ENCODE peak calls at places on chromosome 1, in seven cellular contexts. D is thyroid gland, E is A549, L is suprapubic skin, R is transverse colon, S is heart left ventricle, G is ovary. C is an unnamed sample.

GRCh38 chr1:198686069-198686728 is 47.4 kb downstream of the PTPRC start:
- DNase-seq in D (no peak), E (peak; percentile 30), L (no peak), R (no peak), S (no peak), G (no peak), C (no peak)

GRCh38 chr1:186662752-186663151 is 17.5 kb downstream of the PTGS2 start:
- DNase-seq in D (no peak), E (peak; percentile 42), L (no peak), R (no peak), S (no peak), G (no peak), C (no peak)

GRCh38 chr1:78237364-78237916 is 191.7 kb downstream of the GIPC2 start:
- DNase-seq in D (peak; percentile 48), E (peak; percentile 3), L (no peak), R (peak; percentile 71), S (no peak), G (no peak), C (no peak)

GRCh38 chr1:110472546-110472945 is 21.6 kb downstream of the PROK1 start:
- DNase-seq in D (no peak), E (no peak), L (no peak), R (no peak), S (no peak), G (no peak), C (no peak)

GRCh38 chr1:183218981-183219621 is 33.0 kb downstream of the LAMC2 start:
- DNase-seq in D (peak; percentile 87), E (no peak), L (no peak), R (peak; percentile 32), S (peak; percentile 45), G (peak; percentile 41), C (no peak)

GRCh38 chr1:97350662-97351061 is 570.2 kb downstream of the DPYD start:
- DNase-seq in D (no peak), E (no peak), L (no peak), R (no peak), S (no peak), G (no peak), C (no peak)

GRCh38 chr1:211814313-211814712 is 16.2 kb downstream of the LPGAT1 start:
- DNase-seq in D (no peak), E (no peak), L (no peak), R (no peak), S (no peak), G (no peak), C (no peak)

GRCh38 chr1:152622803-152623202 is at the start of gene LCE3A:
- DNase-seq in D (no peak), E (no peak), L (no peak), R (no peak), S (no peak), G (peak; percentile 43), C (no peak)

GRCh38 chr1:159229486-159229885 is 24.8 kb downstream of the ACKR1 start:
- DNase-seq in D (no peak), E (peak; percentile 7), L (no peak), R (no peak), S (no peak), G (no peak), C (no peak)

GRCh38 chr1:207002731-207003146 is 29.8 kb downstream of the C1orf116 start:
- DNase-seq in D (peak; percentile 95), E (no peak), L (no peak), R (no peak), S (no peak), G (no peak), C (no peak)

GRCh38 chr1:178632619-178633018 is 92.4 kb upstream of the RALGPS2 start:
- DNase-seq in D (no peak), E (no peak), L (no peak), R (no peak), S (no peak), G (no peak), C (no peak)

GRCh38 chr1:23699280-23700179 is 7.9 kb downstream of the RPL11 start:
- DNase-seq in D (no peak), E (no peak), L (no peak), R (no peak), S (no peak), G (no peak), C (no peak)

GRCh38 chr1:57115030-57115614 is 149.3 kb upstream of the C8B start:
- DNase-seq in D (no peak), E (no peak), L (no peak), R (no peak), S (no peak), G (no peak), C (no peak)

GRCh38 chr1:19974822-19975416 is 4.5 kb downstream of the PLA2G2A start:
- DNase-seq in D (peak; percentile 13), E (peak; percentile 67), L (no peak), R (peak; percentile 61), S (peak; percentile 58), G (peak; percentile 63), C (no peak)

GRCh38 chr1:232962761-232963357 is 12.4 kb downstream of the NTPCR start:
- DNase-seq in D (no peak), E (no peak), L (no peak), R (no peak), S (no peak), G (no peak), C (no peak)

GRCh38 chr1:99457381-99458165 is 188.3 kb upstream of the PALMD start:
- DNase-seq in D (no peak), E (peak; percentile 31), L (no peak), R (no peak), S (no peak), G (no peak), C (no peak)

GRCh38 chr1:25197982-25198681 is 34.2 kb downstream of the SYF2 start:
- DNase-seq in D (peak; percentile 20), E (no peak), L (no peak), R (peak; percentile 64), S (no peak), G (no peak), C (no peak)

GRCh38 chr1:55262822-55263221 is 47.7 kb upstream of the USP24 start:
- DNase-seq in D (no peak), E (no peak), L (no peak), R (no peak), S (no peak), G (no peak), C (no peak)

GRCh38 chr1:217136895-217137205 is 413.6 kb upstream of the ESRRG start:
- DNase-seq in D (no peak), E (no peak), L (no peak), R (no peak), S (no peak), G (no peak), C (no peak)
- H3K9me3 ChIP-seq in D (no peaks in the 10 kb centered on the region), E (no peaks in the 10 kb centered on the region), L (no peaks in the 10 kb centered on the region), R (no peaks in the 10 kb centered on the region), S (no peaks in the 10 kb centered on the region), G (no peaks in the 10 kb centered on the region), C (peaks cover 5% of the 10 kb centered on the region)

GRCh38 chr1:225890346-225891228 is 1.6 kb upstream of the LEFTY1 start:
- DNase-seq in D (no peak), E (no peak), L (no peak), R (peak; percentile 55), S (no peak), G (peak; percentile 36), C (no peak)

GRCh38 chr1:225888289-225888897 is 553 bp downstream of the LEFTY1 start:
- DNase-seq in D (no peak), E (no peak), L (no peak), R (no peak), S (no peak), G (no peak), C (no peak)

GRCh38 chr1:225887030-225887314 is 2.0 kb downstream of the LEFTY1 start:
- DNase-seq in D (no peak), E (no peak), L (no peak), R (no peak), S (no peak), G (no peak), C (no peak)

GRCh38 chr1:225889743-225890142 is 797 bp upstream of the LEFTY1 start:
- DNase-seq in D (no peak), E (no peak), L (no peak), R (no peak), S (no peak), G (no peak), C (no peak)

GRCh38 chr1:225888898-225889690 is at the start of gene LEFTY1:
- DNase-seq in D (no peak), E (no peak), L (no peak), R (peak; percentile 73), S (no peak), G (peak; percentile 74), C (no peak)
- H3K4me3 ChIP-seq in D (no peak within 1 kb of the TSS), E (no peak within 1 kb of the TSS), L (no peak within 1 kb of the TSS), R (no peak within 1 kb of the TSS), S (no peak within 1 kb of the TSS), G (no peak within 1 kb of the TSS), C (no peak within 1 kb of the TSS)

DNA sequence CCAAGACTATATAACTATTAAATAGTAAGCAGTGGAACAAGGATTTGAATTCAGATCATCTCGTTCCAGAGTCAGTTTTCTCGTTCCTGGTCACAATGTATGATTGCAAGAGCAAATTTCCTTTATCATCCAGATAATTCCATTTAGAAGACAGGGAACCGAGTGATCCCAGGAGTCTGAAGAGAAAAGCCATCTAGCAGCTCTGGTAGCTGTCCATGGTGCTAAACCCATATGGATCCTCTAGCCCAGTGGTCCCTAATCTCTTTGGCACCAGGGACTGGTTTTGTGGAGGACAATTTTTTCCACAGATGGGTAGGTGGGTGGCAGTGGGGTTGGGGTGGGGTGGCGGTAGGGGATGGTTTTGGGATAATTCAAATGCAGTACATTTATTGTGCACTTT is 229.4 kb downstream of the PTPRU start:
- DNase-seq in D (no peak), E (no peak), L (no peak), R (no peak), S (no peak), G (no peak), C (no peak)
- TF ChIP-seq POLR2A in D (no peak), E (no peak), L (no peak), R (no peak), S (no peak), G (no peak), C (no peak)

GRCh38 chr1:2953688-2954285 is 67.5 kb upstream of the ACTRT2 start:
- DNase-seq in D (no peak), E (no peak), L (no peak), R (no peak), S (no peak), G (no peak), C (no peak)

GRCh38 chr1:2956571-2956970 is 64.7 kb upstream of the ACTRT2 start:
- DNase-seq in D (no peak), E (no peak), L (no peak), R (no peak), S (no peak), G (no peak), C (no peak)

GRCh38 chr1:2952992-2953391 is 68.3 kb upstream of the ACTRT2 start:
- DNase-seq in D (no peak), E (no peak), L (peak; percentile 11), R (no peak), S (no peak), G (no peak), C (no peak)

GRCh38 chr1:2957329-2957728 is 63.9 kb upstream of the ACTRT2 start:
- DNase-seq in D (no peak), E (no peak), L (no peak), R (no peak), S (no peak), G (no peak), C (no peak)

GRCh38 chr1:2955652-2956051 is 65.6 kb upstream of the ACTRT2 start:
- DNase-seq in D (no peak), E (no peak), L (no peak), R (no peak), S (no peak), G (no peak), C (no peak)
- H3K9me3 ChIP-seq in D (no peaks in the 10 kb centered on the region), E (peaks cover 5% of the 10 kb centered on the region), L (peaks cover 8% of the 10 kb centered on the region), R (peaks cover 19% of the 10 kb centered on the region), S (peaks cover 37% of the 10 kb centered on the region), G (no peaks in the 10 kb centered on the region), C (no peaks in the 10 kb centered on the region)